ENCODE peak calls at places on chromosomes 5 and 9, in six cellular contexts. Q, H, R, X, J and B are unnamed samples.

GRCh38 chr5:97797994-97798451 is 615.0 kb upstream of the RIOK2 start:
- DNase-seq in X (no peak), R (peak), H (no peak), J (no peak), Q (no peak), B (no peak)

GRCh38 chr9:61665330-61665751 is 475.5 kb downstream of the SPATA31A7 start:
- DNase-seq in R (no peak), Q (no peak), X (peak), H (no peak), J (no peak), B (no peak)

GRCh38 chr5:55218966-55219365 is 8.1 kb downstream of the MCIDAS start:
- DNase-seq in X (peak), H (no peak), Q (no peak), J (no peak), R (no peak), B (no peak)

GRCh38 chr9:8916771-8917170 is 1117.2 kb upstream of the DMAC1 start:
- DNase-seq in H (no peak), X (no peak), Q (no peak), R (no peak), J (no peak), B (no peak)

GRCh38 chr9:117744856-117745389 is 40.7 kb downstream of the TLR4 start:
- DNase-seq in X (no peak), R (no peak), H (no peak), J (no peak), Q (no peak), B (no peak)

GRCh38 chr5:93583799-93584530 is 943 bp downstream of the NR2F1 start:
- DNase-seq in R (peak), X (no peak), Q (peak), J (peak), H (peak), B (no peak)

GRCh38 chr9:122819326-122819725 is 9.1 kb downstream of the PDCL start:
- DNase-seq in Q (no peak), R (no peak), J (no peak), H (no peak), X (no peak), B (no peak)

GRCh38 chr9:113771199-113771598 is 104.9 kb upstream of the ZNF618 start:
- DNase-seq in J (no peak), H (no peak), Q (no peak), X (no peak), R (no peak), B (no peak)

GRCh38 chr5:14777932-14778788 is 93.4 kb downstream of the ANKH start:
- DNase-seq in R (no peak), Q (no peak), X (no peak), J (no peak), H (no peak), B (no peak)

GRCh38 chr9:135939351-135940265 is 21.6 kb downstream of the UBAC1 start:
- DNase-seq in H (no peak), J (no peak), R (no peak), Q (no peak), X (no peak), B (no peak)

GRCh38 chr5:180161420-180162303 is 47.3 kb downstream of the RASGEF1C start:
- DNase-seq in R (no peak), H (no peak), X (no peak), J (no peak), Q (no peak), B (no peak)

GRCh38 chr5:59800375-59800893 is 93.1 kb downstream of the PDE4D start:
- DNase-seq in H (no peak), X (no peak), Q (no peak), J (no peak), R (no peak), B (no peak)

GRCh38 chr9:71766663-71767062 is 1.6 kb downstream of the CEMIP2 start:
- DNase-seq in X (no peak), Q (no peak), H (no peak), J (no peak), R (no peak), B (no peak)

GRCh38 chr5:80254767-80255424 is 952 bp downstream of the SERINC5 start:
- DNase-seq in J (no peak), H (no peak), X (no peak), R (peak), Q (no peak), B (no peak)

GRCh38 chr5:80961376-80962281 is 1.5 kb downstream of the RASGRF2 start:
- DNase-seq in Q (no peak), J (no peak), H (no peak), X (peak), R (no peak), B (no peak)

GRCh38 chr5:132447196-132447595 is 43.4 kb downstream of the IRF1 start:
- DNase-seq in J (no peak), R (no peak), X (no peak), Q (no peak), H (no peak), B (no peak)

GRCh38 chr5:73231245-73231778 is 58.3 kb downstream of the TMEM174 start:
- DNase-seq in R (no peak), J (no peak), X (no peak), Q (no peak), H (no peak), B (no peak)

GRCh38 chr5:158413125-158413680 is 554.3 kb upstream of the CLINT1 start:
- DNase-seq in J (no peak), Q (no peak), X (no peak), H (no peak), R (no peak), B (no peak)

GRCh38 chr5:23977365-23977764 is 470.0 kb downstream of the PRDM9 start:
- DNase-seq in X (no peak), J (no peak), R (no peak), H (no peak), Q (no peak), B (no peak)

GRCh38 chr9:13915591-13916301 is 398.2 kb downstream of the NFIB start:
- DNase-seq in J (no peak), Q (no peak), H (no peak), R (peak), X (no peak), B (no peak)

GRCh38 chr9:4997196-4997595 is 12.1 kb downstream of the JAK2 start:
- DNase-seq in R (no peak), H (no peak), X (no peak), Q (no peak), J (no peak), B (no peak)

GRCh38 chr5:45029553-45029952 is 220.8 kb downstream of the MRPS30 start:
- DNase-seq in J (no peak), R (no peak), H (no peak), X (no peak), Q (no peak), B (no peak)

GRCh38 chr9:121360975-121361374 is 9.1 kb downstream of the STOM start:
- DNase-seq in H (no peak), Q (no peak), R (peak), J (peak), X (no peak), B (no peak)

DNA sequence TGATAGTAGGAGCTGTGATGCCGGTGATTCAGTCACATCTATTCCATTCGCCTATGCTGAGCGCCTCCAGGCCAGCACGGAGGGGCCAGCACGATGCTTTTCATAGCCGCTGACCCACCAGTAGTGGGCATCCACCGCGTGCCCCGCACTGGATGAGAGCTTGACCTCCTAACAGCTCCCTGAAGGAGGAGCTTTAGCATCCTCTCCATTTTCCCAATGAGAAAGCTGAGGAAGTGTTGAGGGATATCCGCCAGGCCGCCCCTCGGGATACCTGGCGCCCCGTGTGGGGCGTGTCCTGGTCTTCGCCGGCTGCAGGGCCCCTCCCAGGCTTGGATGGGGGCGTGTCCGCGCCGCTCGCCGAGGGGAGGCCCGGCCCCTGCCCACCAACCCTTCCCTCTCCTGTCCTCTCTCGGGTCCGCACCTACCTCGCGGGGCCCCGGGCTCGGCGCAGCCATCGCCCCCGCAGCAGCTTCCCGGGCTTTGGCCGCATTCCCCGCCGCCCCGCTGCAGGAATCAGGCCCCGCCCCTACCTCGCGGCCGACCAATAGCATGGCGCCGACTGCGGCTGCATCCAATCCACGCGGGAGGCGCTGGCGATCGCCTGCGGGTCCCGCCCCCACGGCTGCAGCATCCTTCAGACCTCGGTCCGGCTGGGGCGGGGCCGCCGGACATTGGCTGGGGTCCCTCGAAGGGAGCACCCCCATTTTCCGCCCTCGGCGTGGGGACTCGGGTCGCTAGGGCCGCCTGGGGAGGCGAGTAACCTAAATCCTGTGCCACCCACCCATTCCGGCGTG is at the start of gene PIP5KL1:
- DNase-seq in X (peak), J (peak), H (peak), R (peak), Q (peak), B (no peak)
- TF ChIP-seq CTCF in X (no peak), J (peak), H (peak), R (no peak), Q (no peak), B (peak)

GRCh38 chr5:148734518-148734917 is 80.2 kb upstream of the HTR4 start:
- DNase-seq in R (no peak), X (no peak), J (no peak), Q (no peak), H (no peak), B (no peak)

GRCh38 chr5:148735301-148735700 is 81.0 kb upstream of the HTR4 start:
- DNase-seq in R (no peak), H (no peak), X (no peak), J (no peak), Q (no peak), B (no peak)

GRCh38 chr5:148732692-148733091 is 78.4 kb upstream of the HTR4 start:
- DNase-seq in Q (no peak), X (no peak), H (no peak), J (no peak), R (no peak), B (no peak)

GRCh38 chr5:148730955-148731898 is 76.9 kb upstream of the HTR4 start:
- DNase-seq in Q (peak), H (peak), R (peak), X (peak), J (peak), B (peak)

GRCh38 chr5:148733601-148734438 is 79.5 kb upstream of the HTR4 start:
- DNase-seq in H (peak), Q (peak), X (peak), J (peak), R (peak), B (peak)
- TF ChIP-seq CTCF in H (peak), Q (peak), X (peak), J (peak), R (peak), B (peak)

GRCh38 chr5:136309376-136309775 is 56.0 kb downstream of the TRPC7 start:
- DNase-seq in J (no peak), R (no peak), H (no peak), Q (no peak), X (no peak), B (no peak)

GRCh38 chr5:136309932-136310598 is 55.3 kb downstream of the TRPC7 start:
- DNase-seq in X (no peak), H (no peak), Q (no peak), J (no peak), R (no peak), B (no peak)

GRCh38 chr5:136308396-136308795 is 56.9 kb downstream of the TRPC7 start:
- DNase-seq in R (no peak), H (peak), Q (no peak), X (no peak), J (peak), B (no peak)

GRCh38 chr5:136314302-136314701 is 51.0 kb downstream of the TRPC7 start:
- DNase-seq in H (no peak), Q (no peak), J (no peak), R (no peak), X (no peak), B (no peak)

GRCh38 chr5:136311999-136312398 is 53.3 kb downstream of the TRPC7 start:
- DNase-seq in H (no peak), Q (no peak), X (no peak), J (no peak), R (no peak), B (no peak)
- TF ChIP-seq CTCF in H (no peak), Q (no peak), X (no peak), J (no peak), R (no peak), B (no peak)

DNA sequence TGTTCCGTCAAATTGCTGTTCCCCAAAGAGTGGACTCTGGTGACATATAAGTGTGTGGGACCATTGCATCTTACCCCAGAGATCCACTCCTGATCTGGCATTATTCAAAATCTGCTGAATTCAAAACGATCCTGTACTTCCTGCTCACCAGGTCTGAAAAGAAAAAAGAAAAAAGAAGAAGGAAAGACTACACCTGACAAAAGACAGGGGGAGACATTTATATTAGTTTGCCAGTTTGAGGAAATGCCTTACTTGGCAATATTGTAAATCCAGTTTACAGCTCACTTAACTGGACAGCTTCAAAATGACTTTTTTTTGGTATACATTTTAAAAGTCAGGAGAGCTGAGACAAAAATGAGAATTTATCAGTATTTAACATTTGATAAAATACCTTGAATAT is 15.0 kb upstream of the GRHPR start:
- DNase-seq in X (no peak), Q (no peak), H (no peak), R (no peak), J (no peak), B (no peak)
- TF ChIP-seq CTCF in X (no peak), Q (no peak), H (peak), R (no peak), J (peak), B (peak)

DNA sequence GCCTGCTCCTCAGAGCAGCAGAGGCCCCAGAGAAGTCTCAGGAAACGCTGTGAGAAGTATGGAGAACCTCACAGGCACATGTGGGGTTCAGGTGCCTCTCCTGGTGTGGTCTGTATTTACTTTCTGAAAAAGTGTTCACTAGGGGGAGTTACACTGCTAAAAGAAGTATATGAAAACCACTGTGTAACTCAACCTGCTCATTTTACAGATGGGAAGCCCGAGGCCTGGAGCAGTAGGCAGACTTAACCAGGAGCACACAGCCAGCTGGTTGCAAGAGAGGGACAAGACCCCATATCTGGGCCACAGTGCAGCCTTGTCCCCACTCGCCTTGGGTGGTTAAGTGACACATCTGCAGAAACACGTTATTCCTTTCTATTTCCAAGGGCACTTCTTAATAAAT is 112.8 kb upstream of the SAP30L start:
- DNase-seq in H (no peak), Q (no peak), X (no peak), R (no peak), J (no peak), B (no peak)
- TF ChIP-seq CTCF in H (no peak), Q (no peak), X (no peak), R (no peak), J (no peak), B (peak)

DNA sequence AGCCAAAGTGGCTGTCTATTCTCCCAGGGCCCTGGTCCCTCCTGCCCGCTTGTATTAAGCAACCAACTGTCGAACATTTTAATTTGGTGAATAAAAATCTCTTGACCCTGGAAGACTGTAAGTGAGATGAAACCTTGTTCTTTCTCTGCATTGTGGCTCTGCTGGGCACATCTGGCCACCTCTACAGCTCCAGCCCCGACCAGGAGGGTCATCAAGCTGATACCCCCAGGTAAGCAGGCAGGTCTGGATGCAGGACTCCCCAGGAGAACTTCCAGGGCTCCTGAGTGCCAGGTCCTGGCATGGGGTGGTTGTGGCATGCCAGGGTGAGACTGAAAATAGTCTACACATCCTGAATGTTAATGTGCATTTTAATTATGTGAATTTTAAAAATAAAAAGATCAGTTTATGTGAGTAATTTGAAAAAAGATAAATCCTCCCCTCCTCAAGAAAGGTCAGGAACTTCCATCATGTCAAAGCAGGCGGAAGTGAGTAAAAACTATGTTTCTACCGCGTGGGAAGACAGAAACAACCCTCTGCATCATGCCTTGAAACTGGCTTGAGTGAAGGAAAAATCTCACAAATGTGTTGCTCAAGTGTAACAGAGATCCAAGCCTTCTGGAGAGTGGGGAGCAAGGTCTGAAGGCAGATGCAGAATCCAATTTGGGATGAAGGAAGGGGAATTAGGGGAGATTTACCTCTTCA is 14.9 kb upstream of the S1PR3 start:
- DNase-seq in X (no peak), Q (no peak), R (no peak), J (no peak), H (no peak), B (no peak)
- TF ChIP-seq CTCF in X (no peak), Q (no peak), R (no peak), J (no peak), H (no peak), B (no peak)

GRCh38 chr5:156834916-156835315 is 15.2 kb upstream of the PPP1R2B start:
- DNase-seq in H (no peak), X (peak), J (no peak), Q (no peak), R (no peak), B (no peak)

GRCh38 chr5:156838966-156839365 is 11.1 kb upstream of the PPP1R2B start:
- DNase-seq in R (no peak), X (no peak), H (no peak), Q (no peak), J (no peak), B (no peak)

GRCh38 chr5:156841737-156842136 is 8.4 kb upstream of the PPP1R2B start:
- DNase-seq in X (no peak), H (no peak), R (no peak), Q (no peak), J (no peak), B (no peak)

GRCh38 chr5:156835905-156836304 is 14.2 kb upstream of the PPP1R2B start:
- DNase-seq in J (no peak), H (no peak), Q (no peak), R (no peak), X (no peak), B (no peak)
- TF ChIP-seq CTCF in J (peak), H (no peak), Q (no peak), R (no peak), X (no peak), B (peak)

DNA sequence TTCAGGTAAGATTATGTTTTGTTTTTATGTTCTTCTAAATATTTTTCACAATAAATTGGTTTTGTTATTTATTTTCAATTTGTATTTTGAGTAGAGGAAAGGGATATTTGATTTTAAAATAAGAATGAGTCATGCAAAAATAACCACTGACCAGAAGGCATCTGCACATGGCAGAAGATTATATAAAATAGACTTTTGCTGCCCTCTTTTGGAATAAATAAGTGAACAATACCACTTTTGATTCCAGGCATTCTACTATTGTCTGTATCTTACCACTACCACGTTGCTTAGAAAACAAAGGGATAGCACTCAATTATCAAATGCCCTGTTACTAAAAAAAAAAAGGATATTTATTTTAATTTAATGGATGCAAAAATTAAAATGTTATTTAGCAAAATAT is 227.3 kb upstream of the ITGA1 start:
- DNase-seq in Q (no peak), J (peak), X (no peak), R (no peak), H (no peak), B (no peak)
- TF ChIP-seq CTCF in Q (no peak), J (no peak), X (no peak), R (no peak), H (peak), B (peak)

GRCh38 chr5:142694092-142694856 is 8.4 kb upstream of the FGF1 start:
- DNase-seq in Q (no peak), H (no peak), X (no peak), R (no peak), J (no peak), B (no peak)
- TF ChIP-seq CTCF in Q (no peak), H (peak), X (no peak), R (peak), J (no peak), B (peak)

GRCh38 chr5:139461698-139462097 is 845 bp downstream of the ECSCR start:
- DNase-seq in H (no peak), R (peak), X (no peak), Q (no peak), J (peak), B (no peak)
- TF ChIP-seq CTCF in H (no peak), R (no peak), X (no peak), Q (no peak), J (no peak), B (no peak)